ENCODE peak calls at places on chromosomes 2 and 18, in five cellular contexts. One of them, this sample, is unnamed.

GRCh38 chr18:31100598-31101147 is 1.5 kb downstream of the DSC2 start:
- DNase-seq in fibroblast of pulmonary artery: peak; percentile 17
- DNase-seq in HFF-Myc: no peak
- DNase-seq in HCT116: no peak
- DNase-seq in esophagus squamous epithelium: no peak
- DNase-seq in this sample: no peak

GRCh38 chr2:3527886-3528785 is 8.8 kb upstream of the ADI1 start:
- DNase-seq in HFF-Myc: no peak
- DNase-seq in HCT116: no peak
- DNase-seq in esophagus squamous epithelium: no peak
- DNase-seq in fibroblast of pulmonary artery: no peak
- DNase-seq in this sample: no peak

GRCh38 chr2:21008014-21008789 is 35.7 kb downstream of the APOB start:
- DNase-seq in fibroblast of pulmonary artery: no peak
- DNase-seq in HCT116: no peak
- DNase-seq in HFF-Myc: no peak
- DNase-seq in esophagus squamous epithelium: no peak
- DNase-seq in this sample: no peak

GRCh38 chr2:240304746-240305161 is 130.7 kb upstream of the GPC1 start:
- DNase-seq in fibroblast of pulmonary artery: no peak
- DNase-seq in HCT116: no peak
- DNase-seq in HFF-Myc: no peak
- DNase-seq in esophagus squamous epithelium: no peak
- DNase-seq in this sample: no peak

GRCh38 chr18:61750840-61751668 is 141.8 kb downstream of the RNF152 start:
- DNase-seq in esophagus squamous epithelium: no peak
- DNase-seq in HCT116: no peak
- DNase-seq in HFF-Myc: no peak
- DNase-seq in fibroblast of pulmonary artery: no peak
- DNase-seq in this sample: no peak

GRCh38 chr2:121748202-121748601 is 7.2 kb upstream of the TSN start:
- DNase-seq in HFF-Myc: peak; percentile 19
- DNase-seq in fibroblast of pulmonary artery: peak; percentile 60
- DNase-seq in HCT116: peak; percentile 29
- DNase-seq in esophagus squamous epithelium: no peak
- DNase-seq in this sample: no peak

GRCh38 chr2:77813614-77814013 is 291.4 kb upstream of the LRRTM4 start:
- DNase-seq in esophagus squamous epithelium: no peak
- DNase-seq in HFF-Myc: no peak
- DNase-seq in HCT116: no peak
- DNase-seq in fibroblast of pulmonary artery: no peak
- DNase-seq in this sample: no peak

GRCh38 chr2:191061381-191061982 is 47.5 kb upstream of the STAT1 start:
- DNase-seq in esophagus squamous epithelium: no peak
- DNase-seq in HCT116: no peak
- DNase-seq in HFF-Myc: no peak
- DNase-seq in fibroblast of pulmonary artery: no peak
- DNase-seq in this sample: no peak

GRCh38 chr2:120661551-120661950 is 74.1 kb upstream of the GLI2 start:
- DNase-seq in esophagus squamous epithelium: no peak
- DNase-seq in fibroblast of pulmonary artery: no peak
- DNase-seq in HCT116: no peak
- DNase-seq in HFF-Myc: no peak
- DNase-seq in this sample: no peak

GRCh38 chr2:230578106-230578505 is 134.5 kb upstream of the CAB39 start:
- DNase-seq in fibroblast of pulmonary artery: no peak
- DNase-seq in esophagus squamous epithelium: no peak
- DNase-seq in HFF-Myc: no peak
- DNase-seq in HCT116: no peak
- DNase-seq in this sample: no peak

GRCh38 chr2:167964650-167965404 is 282.6 kb downstream of the STK39 start:
- DNase-seq in HFF-Myc: no peak
- DNase-seq in fibroblast of pulmonary artery: peak; percentile 33
- DNase-seq in HCT116: no peak
- DNase-seq in esophagus squamous epithelium: no peak
- DNase-seq in this sample: no peak

GRCh38 chr2:9201185-9201891 is 5.3 kb upstream of the ASAP2 start:
- DNase-seq in HCT116: no peak
- DNase-seq in fibroblast of pulmonary artery: peak; percentile 82
- DNase-seq in esophagus squamous epithelium: no peak
- DNase-seq in HFF-Myc: no peak
- DNase-seq in this sample: no peak

GRCh38 chr2:112811841-112812306 is 24.7 kb downstream of the IL1B start:
- DNase-seq in HFF-Myc: peak; percentile 92
- DNase-seq in esophagus squamous epithelium: no peak
- DNase-seq in fibroblast of pulmonary artery: peak; percentile 96
- DNase-seq in HCT116: no peak
- DNase-seq in this sample: peak; percentile 59

GRCh38 chr2:150076281-150076680 is 411.2 kb downstream of the RND3 start:
- DNase-seq in esophagus squamous epithelium: no peak
- DNase-seq in HCT116: no peak
- DNase-seq in fibroblast of pulmonary artery: peak; percentile 26
- DNase-seq in HFF-Myc: no peak
- DNase-seq in this sample: no peak

GRCh38 chr2:42903821-42904575 is 111.6 kb upstream of the HAAO start:
- DNase-seq in HFF-Myc: no peak
- DNase-seq in HCT116: no peak
- DNase-seq in fibroblast of pulmonary artery: no peak
- DNase-seq in esophagus squamous epithelium: no peak
- DNase-seq in this sample: no peak

GRCh38 chr2:173282795-173283545 is 71.7 kb upstream of the CDCA7 start:
- DNase-seq in HFF-Myc: no peak
- DNase-seq in fibroblast of pulmonary artery: no peak
- DNase-seq in esophagus squamous epithelium: no peak
- DNase-seq in HCT116: no peak
- DNase-seq in this sample: no peak

GRCh38 chr18:7824970-7825369 is 257.9 kb downstream of the PTPRM start:
- DNase-seq in HFF-Myc: no peak
- DNase-seq in HCT116: no peak
- DNase-seq in fibroblast of pulmonary artery: peak; percentile 49
- DNase-seq in esophagus squamous epithelium: no peak
- DNase-seq in this sample: no peak

GRCh38 chr18:75727479-75727878 is 300.0 kb upstream of the SMIM21 start:
- DNase-seq in fibroblast of pulmonary artery: peak; percentile 29
- DNase-seq in esophagus squamous epithelium: no peak
- DNase-seq in HFF-Myc: no peak
- DNase-seq in HCT116: peak; percentile 21
- DNase-seq in this sample: no peak

GRCh38 chr2:111534816-111535803 is 348.9 kb downstream of the ANAPC1 start:
- DNase-seq in HFF-Myc: no peak
- DNase-seq in fibroblast of pulmonary artery: peak; percentile 49
- DNase-seq in esophagus squamous epithelium: no peak
- DNase-seq in HCT116: no peak
- DNase-seq in this sample: no peak

GRCh38 chr18:23921716-23922285 is 92.8 kb upstream of the TTC39C start:
- DNase-seq in HCT116: no peak
- DNase-seq in HFF-Myc: no peak
- DNase-seq in esophagus squamous epithelium: no peak
- DNase-seq in fibroblast of pulmonary artery: no peak
- DNase-seq in this sample: no peak

GRCh38 chr2:19772981-19773380 is 128.8 kb downstream of the TTC32 start:
- DNase-seq in fibroblast of pulmonary artery: no peak
- DNase-seq in HFF-Myc: no peak
- DNase-seq in HCT116: no peak
- DNase-seq in esophagus squamous epithelium: no peak
- DNase-seq in this sample: no peak

GRCh38 chr2:19774788-19775156 is 127.0 kb downstream of the TTC32 start:
- DNase-seq in fibroblast of pulmonary artery: no peak
- DNase-seq in HCT116: no peak
- DNase-seq in esophagus squamous epithelium: no peak
- DNase-seq in HFF-Myc: no peak
- DNase-seq in this sample: no peak

GRCh38 chr2:19767876-19768275 is 133.9 kb downstream of the TTC32 start:
- DNase-seq in HFF-Myc: no peak
- DNase-seq in esophagus squamous epithelium: no peak
- DNase-seq in fibroblast of pulmonary artery: no peak
- DNase-seq in HCT116: no peak
- DNase-seq in this sample: no peak

GRCh38 chr2:19764998-19765397 is 136.8 kb downstream of the TTC32 start:
- DNase-seq in fibroblast of pulmonary artery: peak; percentile 79
- DNase-seq in HFF-Myc: no peak
- DNase-seq in esophagus squamous epithelium: no peak
- DNase-seq in HCT116: no peak
- DNase-seq in this sample: no peak

GRCh38 chr2:19769513-19769912 is 132.3 kb downstream of the TTC32 start:
- DNase-seq in fibroblast of pulmonary artery: no peak
- DNase-seq in HFF-Myc: no peak
- DNase-seq in esophagus squamous epithelium: no peak
- DNase-seq in HCT116: no peak
- DNase-seq in this sample: no peak
- TF ChIP-seq CTCF in fibroblast of pulmonary artery: peak; percentile 40
- TF ChIP-seq CTCF in HFF-Myc: no peak
- TF ChIP-seq CTCF in esophagus squamous epithelium: no peak
- TF ChIP-seq CTCF in HCT116: peak; percentile 40
- TF ChIP-seq CTCF in this sample: no peak

GRCh38 chr18:76988015-76988826 is 144.4 kb downstream of the MBP start:
- DNase-seq in fibroblast of pulmonary artery: no peak
- DNase-seq in HFF-Myc: no peak
- DNase-seq in HCT116: no peak
- DNase-seq in esophagus squamous epithelium: no peak
- DNase-seq in this sample: no peak
- H3K4me3 ChIP-seq in fibroblast of pulmonary artery: no peak overlapping the region
- H3K4me3 ChIP-seq in HFF-Myc: no peak overlapping the region
- H3K4me3 ChIP-seq in HCT116: no peak overlapping the region
- H3K4me3 ChIP-seq in esophagus squamous epithelium: peak overlapping the region; percentile 6
- H3K4me3 ChIP-seq in this sample: peak overlapping the region; percentile 8

GRCh38 chr2:46461716-46462171 is 17.6 kb upstream of the TMEM247 start:
- DNase-seq in HFF-Myc: no peak
- DNase-seq in fibroblast of pulmonary artery: no peak
- DNase-seq in HCT116: no peak
- DNase-seq in esophagus squamous epithelium: no peak
- DNase-seq in this sample: no peak
- TF ChIP-seq CTCF in HFF-Myc: no peak
- TF ChIP-seq CTCF in fibroblast of pulmonary artery: no peak
- TF ChIP-seq CTCF in HCT116: no peak
- TF ChIP-seq CTCF in esophagus squamous epithelium: no peak
- TF ChIP-seq CTCF in this sample: no peak

GRCh38 chr2:157444643-157445040 is 753 bp upstream of the CYTIP start:
- DNase-seq in fibroblast of pulmonary artery: no peak
- DNase-seq in esophagus squamous epithelium: no peak
- DNase-seq in HFF-Myc: no peak
- DNase-seq in HCT116: no peak
- DNase-seq in this sample: peak; percentile 67
- H3K4me3 ChIP-seq in fibroblast of pulmonary artery: no peak overlapping the region
- H3K4me3 ChIP-seq in esophagus squamous epithelium: peak overlapping the region; percentile 57
- H3K4me3 ChIP-seq in HFF-Myc: no peak overlapping the region
- H3K4me3 ChIP-seq in HCT116: no peak overlapping the region
- H3K4me3 ChIP-seq in this sample: peak overlapping the region; percentile 56

DNA sequence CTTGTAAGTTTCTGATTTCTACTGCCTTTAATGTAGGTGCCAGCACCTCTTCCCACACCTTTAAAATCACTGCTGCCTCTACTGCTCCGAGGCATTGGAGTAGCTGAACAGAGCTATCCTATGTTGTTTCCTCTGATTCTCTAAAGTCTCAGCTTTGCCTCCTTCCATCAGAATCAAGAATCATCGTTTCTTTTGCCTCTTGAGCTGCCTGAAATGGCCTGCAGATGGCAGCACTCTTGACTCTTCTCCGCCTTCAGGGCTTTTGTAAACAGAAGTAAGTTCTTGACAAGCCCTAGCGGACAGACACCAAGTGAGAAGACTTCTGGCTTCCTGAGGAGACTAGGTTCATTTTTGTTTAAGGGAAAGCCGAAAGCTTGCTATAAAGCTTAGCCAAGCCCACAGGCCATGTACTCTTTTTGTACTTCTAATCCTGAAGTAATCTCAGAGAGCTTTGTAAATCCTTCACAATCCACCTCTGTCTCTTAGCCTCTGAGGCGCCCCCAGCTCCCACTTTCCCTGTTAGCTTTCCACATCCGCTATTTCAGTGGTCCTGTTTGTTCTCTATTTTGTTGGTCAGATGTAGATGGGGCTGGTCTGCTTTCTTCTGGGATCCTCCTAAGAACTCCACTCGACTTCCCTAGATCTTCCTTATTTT is 48.4 kb downstream of the GTF3C3 start:
- DNase-seq in fibroblast of pulmonary artery: peak; percentile 81
- DNase-seq in HCT116: peak; percentile 51
- DNase-seq in esophagus squamous epithelium: no peak
- DNase-seq in HFF-Myc: peak; percentile 33
- DNase-seq in this sample: peak; percentile 50
- TF ChIP-seq CTCF in fibroblast of pulmonary artery: peak; percentile 87
- TF ChIP-seq CTCF in HCT116: peak; percentile 76
- TF ChIP-seq CTCF in esophagus squamous epithelium: peak; percentile 42
- TF ChIP-seq CTCF in HFF-Myc: peak; percentile 87
- TF ChIP-seq CTCF in this sample: peak; percentile 81

This sample was measured in GM12864.